ENCODE peak calls at places on chromosomes 16 and 17, in six cellular contexts. One of them, this sample, is unnamed.
A peak's percentile ranks its signal among the peaks of the same experiment; 100 is the strongest.

GRCh38 chr16:1308036-1308976 is 1.1 kb upstream of the UBE2I start:
- DNase-seq in bronchial epithelial cell: peak; percentile 49
- DNase-seq in mucosa of descending colon: no peak
- DNase-seq in PC-3: peak; percentile 49
- DNase-seq in sigmoid colon: no peak
- DNase-seq in HFF-Myc: no peak
- DNase-seq in this sample: no peak

GRCh38 chr16:67247698-67248400 is 568 bp upstream of the FHOD1 start:
- DNase-seq in bronchial epithelial cell: no peak
- DNase-seq in mucosa of descending colon: no peak
- DNase-seq in PC-3: no peak
- DNase-seq in sigmoid colon: no peak
- DNase-seq in HFF-Myc: no peak
- DNase-seq in this sample: no peak

GRCh38 chr16:66026211-66026610 is 340.3 kb upstream of the CDH5 start:
- DNase-seq in bronchial epithelial cell: no peak
- DNase-seq in mucosa of descending colon: no peak
- DNase-seq in PC-3: peak; percentile 50
- DNase-seq in sigmoid colon: no peak
- DNase-seq in HFF-Myc: no peak
- DNase-seq in this sample: no peak

GRCh38 chr17:40303009-40303657 is 5.8 kb upstream of the RARA start:
- DNase-seq in bronchial epithelial cell: peak; percentile 63
- DNase-seq in mucosa of descending colon: no peak
- DNase-seq in PC-3: peak; percentile 65
- DNase-seq in sigmoid colon: no peak
- DNase-seq in HFF-Myc: no peak
- DNase-seq in this sample: no peak

GRCh38 chr16:89936508-89936907 is 12.0 kb upstream of the DEF8 start:
- DNase-seq in bronchial epithelial cell: no peak
- DNase-seq in mucosa of descending colon: no peak
- DNase-seq in PC-3: no peak
- DNase-seq in sigmoid colon: no peak
- DNase-seq in HFF-Myc: no peak
- DNase-seq in this sample: no peak

GRCh38 chr16:67399218-67399733 is 6.0 kb upstream of the TPPP3 start:
- DNase-seq in bronchial epithelial cell: no peak
- DNase-seq in mucosa of descending colon: peak; percentile 56
- DNase-seq in PC-3: peak; percentile 17
- DNase-seq in sigmoid colon: no peak
- DNase-seq in HFF-Myc: no peak
- DNase-seq in this sample: peak; percentile 78

GRCh38 chr16:66899945-66900688 is 18.6 kb downstream of the CDH16 start:
- DNase-seq in bronchial epithelial cell: peak; percentile 70
- DNase-seq in mucosa of descending colon: peak; percentile 84
- DNase-seq in PC-3: peak; percentile 21
- DNase-seq in sigmoid colon: peak; percentile 93
- DNase-seq in HFF-Myc: no peak
- DNase-seq in this sample: peak; percentile 93

GRCh38 chr16:66996324-66996982 is 8.1 kb downstream of the CES4A start:
- DNase-seq in bronchial epithelial cell: peak; percentile 58
- DNase-seq in mucosa of descending colon: no peak
- DNase-seq in PC-3: peak; percentile 39
- DNase-seq in sigmoid colon: peak; percentile 89
- DNase-seq in HFF-Myc: no peak
- DNase-seq in this sample: peak; percentile 85

GRCh38 chr16:67173808-67174705 is 3.7 kb downstream of the NOL3 start:
- DNase-seq in bronchial epithelial cell: peak; percentile 86
- DNase-seq in mucosa of descending colon: peak; percentile 95
- DNase-seq in PC-3: peak; percentile 87
- DNase-seq in sigmoid colon: peak; percentile 96
- DNase-seq in HFF-Myc: no peak
- DNase-seq in this sample: peak; percentile 96

GRCh38 chr17:77746901-77747620 is 211.4 kb upstream of the TNRC6C start:
- DNase-seq in bronchial epithelial cell: no peak
- DNase-seq in mucosa of descending colon: no peak
- DNase-seq in PC-3: no peak
- DNase-seq in sigmoid colon: peak; percentile 18
- DNase-seq in HFF-Myc: no peak
- DNase-seq in this sample: no peak

GRCh38 chr17:45129426-45129939 is 2.8 kb downstream of the PLCD3 start:
- DNase-seq in bronchial epithelial cell: no peak
- DNase-seq in mucosa of descending colon: no peak
- DNase-seq in PC-3: no peak
- DNase-seq in sigmoid colon: peak; percentile 68
- DNase-seq in HFF-Myc: no peak
- DNase-seq in this sample: peak; percentile 88

GRCh38 chr17:32622540-32622939 is 135.7 kb downstream of the CDK5R1 start:
- DNase-seq in bronchial epithelial cell: no peak
- DNase-seq in mucosa of descending colon: no peak
- DNase-seq in PC-3: no peak
- DNase-seq in sigmoid colon: no peak
- DNase-seq in HFF-Myc: no peak
- DNase-seq in this sample: no peak

GRCh38 chr16:86030116-86030515 is 131.2 kb downstream of the IRF8 start:
- DNase-seq in bronchial epithelial cell: no peak
- DNase-seq in mucosa of descending colon: no peak
- DNase-seq in PC-3: no peak
- DNase-seq in sigmoid colon: peak; percentile 42
- DNase-seq in HFF-Myc: no peak
- DNase-seq in this sample: no peak

GRCh38 chr16:81752225-81752875 is 26.7 kb upstream of the PLCG2 start:
- DNase-seq in bronchial epithelial cell: no peak
- DNase-seq in mucosa of descending colon: peak; percentile 84
- DNase-seq in PC-3: no peak
- DNase-seq in sigmoid colon: peak; percentile 80
- DNase-seq in HFF-Myc: no peak
- DNase-seq in this sample: peak; percentile 82

GRCh38 chr17:48997827-48998556 is 807 bp downstream of the IGF2BP1 start:
- DNase-seq in bronchial epithelial cell: no peak
- DNase-seq in mucosa of descending colon: no peak
- DNase-seq in PC-3: no peak
- DNase-seq in sigmoid colon: no peak
- DNase-seq in HFF-Myc: no peak
- DNase-seq in this sample: no peak
- H3K4me3 ChIP-seq in bronchial epithelial cell: no peak overlapping the region
- H3K4me3 ChIP-seq in mucosa of descending colon: no peak overlapping the region
- H3K4me3 ChIP-seq in PC-3: no peak overlapping the region
- H3K4me3 ChIP-seq in sigmoid colon: no peak overlapping the region
- H3K4me3 ChIP-seq in HFF-Myc: peak overlapping the region; percentile 58
- H3K4me3 ChIP-seq in this sample: no peak overlapping the region

GRCh38 chr16:49645263-49645662 is 210.6 kb downstream of the ZNF423 start:
- DNase-seq in bronchial epithelial cell: no peak
- DNase-seq in mucosa of descending colon: no peak
- DNase-seq in PC-3: no peak
- DNase-seq in sigmoid colon: no peak
- DNase-seq in HFF-Myc: no peak
- DNase-seq in this sample: no peak

GRCh38 chr16:49640606-49641005 is 215.3 kb downstream of the ZNF423 start:
- DNase-seq in bronchial epithelial cell: no peak
- DNase-seq in mucosa of descending colon: no peak
- DNase-seq in PC-3: no peak
- DNase-seq in sigmoid colon: no peak
- DNase-seq in HFF-Myc: no peak
- DNase-seq in this sample: no peak

GRCh38 chr16:49641250-49641649 is 214.7 kb downstream of the ZNF423 start:
- DNase-seq in bronchial epithelial cell: no peak
- DNase-seq in mucosa of descending colon: no peak
- DNase-seq in PC-3: no peak
- DNase-seq in sigmoid colon: no peak
- DNase-seq in HFF-Myc: no peak
- DNase-seq in this sample: no peak

GRCh38 chr16:49643429-49644142 is 212.3 kb downstream of the ZNF423 start:
- DNase-seq in bronchial epithelial cell: no peak
- DNase-seq in mucosa of descending colon: no peak
- DNase-seq in PC-3: no peak
- DNase-seq in sigmoid colon: no peak
- DNase-seq in HFF-Myc: no peak
- DNase-seq in this sample: no peak

DNA sequence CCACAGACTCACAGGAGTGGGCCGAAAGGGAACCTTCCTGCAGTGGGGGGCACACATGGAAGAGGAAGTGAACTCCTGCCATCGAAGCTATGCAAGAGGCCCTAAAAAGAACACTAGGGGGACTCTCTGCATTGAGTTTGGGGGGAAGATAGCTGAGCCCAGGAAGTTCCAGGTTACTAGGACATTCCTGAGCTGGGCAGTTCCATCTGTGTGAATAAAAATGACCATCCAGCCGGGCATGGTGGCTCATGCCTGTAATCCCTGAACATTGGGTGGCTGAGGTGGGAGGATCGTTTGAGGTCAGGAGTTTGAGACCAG is 211.8 kb downstream of the ZNF423 start:
- DNase-seq in bronchial epithelial cell: no peak
- DNase-seq in mucosa of descending colon: no peak
- DNase-seq in PC-3: no peak
- DNase-seq in sigmoid colon: no peak
- DNase-seq in HFF-Myc: no peak
- DNase-seq in this sample: no peak
- H3K4me3 ChIP-seq in bronchial epithelial cell: no peak overlapping the region
- H3K4me3 ChIP-seq in mucosa of descending colon: no peak overlapping the region
- H3K4me3 ChIP-seq in PC-3: no peak overlapping the region
- H3K4me3 ChIP-seq in sigmoid colon: no peak overlapping the region
- H3K4me3 ChIP-seq in HFF-Myc: no peak overlapping the region
- H3K4me3 ChIP-seq in this sample: no peak overlapping the region

GRCh38 chr17:76700627-76701470 is 9.9 kb downstream of the MXRA7 start:
- DNase-seq in bronchial epithelial cell: peak; percentile 82
- DNase-seq in mucosa of descending colon: peak; percentile 59
- DNase-seq in PC-3: no peak
- DNase-seq in sigmoid colon: peak; percentile 91
- DNase-seq in HFF-Myc: peak; percentile 48
- DNase-seq in this sample: peak; percentile 75
- H3K4me3 ChIP-seq in bronchial epithelial cell: no peak overlapping the region
- H3K4me3 ChIP-seq in mucosa of descending colon: no peak overlapping the region
- H3K4me3 ChIP-seq in PC-3: no peak overlapping the region
- H3K4me3 ChIP-seq in sigmoid colon: peak overlapping the region; percentile 6
- H3K4me3 ChIP-seq in HFF-Myc: peak overlapping the region; percentile 37
- H3K4me3 ChIP-seq in this sample: no peak overlapping the region

DNA sequence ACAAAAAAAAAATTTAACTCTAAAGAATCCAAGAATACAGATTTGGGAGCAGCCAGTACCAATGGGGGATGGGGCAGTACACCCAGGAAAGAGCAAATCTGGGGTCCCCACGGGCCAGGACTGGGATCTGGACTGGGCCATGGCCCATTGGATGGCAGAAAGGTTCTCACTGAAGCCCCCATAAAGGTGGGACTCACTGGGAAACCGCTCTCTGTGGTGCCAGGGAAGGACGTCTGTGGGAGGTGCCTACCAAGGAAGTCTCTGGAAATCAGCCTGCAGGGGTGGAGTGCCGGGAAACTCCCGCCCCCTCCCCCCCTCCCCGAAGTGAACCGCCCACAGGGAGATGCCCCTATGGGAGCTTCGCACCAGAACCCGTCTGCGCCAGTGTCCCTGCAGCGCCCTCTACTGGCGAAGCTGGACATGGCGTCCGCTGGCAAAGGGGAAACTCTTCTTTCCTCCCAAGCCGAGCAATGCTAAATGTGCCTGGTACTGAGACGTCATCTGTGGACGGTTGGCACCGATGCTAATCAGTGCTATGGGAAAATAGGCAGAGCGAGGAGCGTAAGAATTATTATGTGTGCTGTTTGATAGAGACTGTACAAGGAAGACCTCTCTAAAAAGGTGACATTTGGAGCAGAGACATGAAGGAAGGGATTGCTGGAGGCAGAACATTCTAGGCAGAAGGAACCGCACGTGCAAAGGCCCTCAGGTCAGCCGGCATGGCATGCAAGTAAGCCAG is 671.1 kb downstream of the WWOX start:
- DNase-seq in bronchial epithelial cell: peak; percentile 19
- DNase-seq in mucosa of descending colon: peak; percentile 82
- DNase-seq in PC-3: peak; percentile 5
- DNase-seq in sigmoid colon: peak; percentile 71
- DNase-seq in HFF-Myc: no peak
- DNase-seq in this sample: peak; percentile 88
- H3K4me3 ChIP-seq in bronchial epithelial cell: no peak overlapping the region
- H3K4me3 ChIP-seq in mucosa of descending colon: no peak overlapping the region
- H3K4me3 ChIP-seq in PC-3: no peak overlapping the region
- H3K4me3 ChIP-seq in sigmoid colon: no peak overlapping the region
- H3K4me3 ChIP-seq in HFF-Myc: no peak overlapping the region
- H3K4me3 ChIP-seq in this sample: no peak overlapping the region

GRCh38 chr17:65593092-65593869 is 31.8 kb upstream of the AXIN2 start:
- DNase-seq in bronchial epithelial cell: no peak
- DNase-seq in mucosa of descending colon: no peak
- DNase-seq in PC-3: no peak
- DNase-seq in sigmoid colon: no peak
- DNase-seq in HFF-Myc: no peak
- DNase-seq in this sample: no peak
- H3K4me3 ChIP-seq in bronchial epithelial cell: no peak overlapping the region
- H3K4me3 ChIP-seq in mucosa of descending colon: no peak overlapping the region
- H3K4me3 ChIP-seq in PC-3: no peak overlapping the region
- H3K4me3 ChIP-seq in sigmoid colon: no peak overlapping the region
- H3K4me3 ChIP-seq in HFF-Myc: no peak overlapping the region
- H3K4me3 ChIP-seq in this sample: no peak overlapping the region

DNA sequence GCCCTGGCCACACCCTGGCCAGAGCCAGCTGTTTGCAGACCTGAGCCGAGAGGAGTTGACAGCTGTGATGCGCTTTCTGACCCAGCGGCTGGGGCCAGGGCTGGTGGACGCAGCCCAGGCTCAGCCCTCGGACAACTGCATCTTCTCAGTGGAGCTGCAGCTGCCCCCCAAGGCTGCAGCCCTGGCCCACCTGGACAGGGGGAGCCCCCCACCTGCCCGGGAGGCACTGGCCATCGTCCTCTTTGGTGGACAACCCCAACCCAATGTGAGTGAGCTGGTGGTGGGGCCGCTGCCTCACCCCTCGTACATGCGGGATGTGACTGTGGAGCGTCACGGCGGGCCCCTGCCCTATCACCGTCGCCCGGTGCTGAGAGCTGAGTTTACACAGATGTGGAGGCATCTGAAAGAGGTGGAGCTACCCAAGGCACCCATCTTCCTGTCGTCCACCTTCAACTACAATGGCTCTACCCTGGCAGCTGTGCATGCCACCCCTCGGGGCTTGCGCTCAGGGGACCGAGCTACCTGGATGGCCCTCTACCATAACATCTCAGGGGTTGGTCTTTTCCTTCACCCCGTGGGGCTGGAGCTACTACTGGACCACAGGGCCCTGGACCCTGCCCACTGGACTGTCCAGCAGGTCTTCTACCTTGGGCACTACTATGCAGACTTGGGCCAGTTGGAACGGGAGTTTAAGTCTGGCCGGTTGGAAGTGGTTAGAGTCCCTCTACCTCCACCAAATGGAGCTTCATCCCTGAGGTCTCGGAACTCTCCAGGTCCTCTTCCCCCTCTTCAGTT is 578 bp downstream of the AOC2 start:
- DNase-seq in bronchial epithelial cell: no peak
- DNase-seq in mucosa of descending colon: no peak
- DNase-seq in PC-3: no peak
- DNase-seq in sigmoid colon: no peak
- DNase-seq in HFF-Myc: no peak
- DNase-seq in this sample: no peak
- H3K4me3 ChIP-seq in bronchial epithelial cell: no peak overlapping the region
- H3K4me3 ChIP-seq in mucosa of descending colon: no peak overlapping the region
- H3K4me3 ChIP-seq in PC-3: no peak overlapping the region
- H3K4me3 ChIP-seq in sigmoid colon: no peak overlapping the region
- H3K4me3 ChIP-seq in HFF-Myc: no peak overlapping the region
- H3K4me3 ChIP-seq in this sample: no peak overlapping the region

DNA sequence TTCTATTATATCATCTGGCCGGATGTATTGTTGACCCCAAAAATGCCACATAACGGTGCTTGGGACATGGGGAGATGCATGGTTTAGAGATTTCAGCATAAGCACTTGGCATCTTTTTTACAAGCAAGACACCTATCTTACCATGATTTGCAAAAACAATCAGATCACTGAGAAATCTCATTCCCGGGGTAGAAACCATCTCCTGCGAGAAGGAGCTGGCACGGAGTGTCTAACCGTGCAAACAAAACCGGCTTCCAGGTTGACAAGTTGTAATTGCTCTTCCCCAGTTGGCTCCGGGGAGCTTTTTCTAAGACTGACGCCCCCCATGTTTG is 1.0 kb downstream of the SLC16A6 start:
- DNase-seq in bronchial epithelial cell: no peak
- DNase-seq in mucosa of descending colon: no peak
- DNase-seq in PC-3: peak; percentile 29
- DNase-seq in sigmoid colon: no peak
- DNase-seq in HFF-Myc: no peak
- DNase-seq in this sample: no peak
- H3K4me3 ChIP-seq in bronchial epithelial cell: no peak overlapping the region
- H3K4me3 ChIP-seq in mucosa of descending colon: no peak overlapping the region
- H3K4me3 ChIP-seq in PC-3: peak overlapping the region; percentile 75
- H3K4me3 ChIP-seq in sigmoid colon: peak overlapping the region; percentile 48
- H3K4me3 ChIP-seq in HFF-Myc: peak overlapping the region; percentile 58
- H3K4me3 ChIP-seq in this sample: no peak overlapping the region

This sample was measured in kidney.